ENCODE peak calls at places on chromosomes 11 and 22, in ten cellular contexts. T, Z, O, I, W, M, A, D, V and L are unnamed samples. For H3K27me3, the result is how much of the 10 kb centered on the place peaks cover.

GRCh38 chr11:40328890-40329617 is 1130.4 kb downstream of the LRRC4C start:
- DNase-seq in T (peak), Z (no peak), O (peak), I (peak), W (no peak), M (no peak), A (peak), D (peak), V (peak), L (peak)

GRCh38 chr11:118901494-118902335 is 18.0 kb downstream of the CXCR5 start:
- DNase-seq in T (peak), Z (peak), O (no peak), I (peak), W (no peak), M (peak), A (no peak), D (no peak), V (no peak), L (no peak)

GRCh38 chr11:17547051-17547577 is at the start of gene OTOG:
- DNase-seq in T (no peak), Z (no peak), O (no peak), I (no peak), W (peak), M (no peak), A (peak), D (no peak), V (no peak), L (no peak)

GRCh38 chr22:40037320-40037719 is 42.6 kb downstream of the FAM83F start:
- DNase-seq in T (peak), Z (no peak), O (no peak), I (no peak), W (no peak), M (peak), A (no peak), D (no peak), V (no peak), L (no peak)

GRCh38 chr11:128324051-128324481 is 263.3 kb downstream of the ETS1 start:
- DNase-seq in T (no peak), Z (no peak), O (no peak), I (no peak), W (no peak), M (peak), A (no peak), D (no peak), V (no peak), L (no peak)

GRCh38 chr22:39493759-39494158 is 8.3 kb upstream of the MIEF1 start:
- DNase-seq in T (no peak), Z (no peak), O (peak), I (peak), W (no peak), M (no peak), A (peak), D (peak), V (no peak), L (no peak)

GRCh38 chr11:79182794-79183193 is 258.0 kb downstream of the TENM4 start:
- DNase-seq in T (no peak), Z (no peak), O (peak), I (peak), W (no peak), M (no peak), A (no peak), D (peak), V (no peak), L (no peak)

GRCh38 chr11:120808616-120809050 is 215.3 kb upstream of the TBCEL start:
- DNase-seq in T (no peak), Z (no peak), O (no peak), I (no peak), W (no peak), M (no peak), A (no peak), D (no peak), V (no peak), L (no peak)

GRCh38 chr11:103927535-103927934 is 108.9 kb upstream of the DDI1 start:
- DNase-seq in T (no peak), Z (no peak), O (no peak), I (peak), W (peak), M (no peak), A (peak), D (peak), V (no peak), L (no peak)

GRCh38 chr11:70307176-70307575 is 36.7 kb downstream of the PPFIA1 start:
- DNase-seq in T (no peak), Z (no peak), O (no peak), I (no peak), W (no peak), M (no peak), A (peak), D (no peak), V (no peak), L (no peak)

GRCh38 chr11:118148240-118148639 is 4.4 kb downstream of the SCN4B start:
- DNase-seq in T (no peak), Z (no peak), O (no peak), I (no peak), W (no peak), M (no peak), A (no peak), D (no peak), V (no peak), L (no peak)

DNA sequence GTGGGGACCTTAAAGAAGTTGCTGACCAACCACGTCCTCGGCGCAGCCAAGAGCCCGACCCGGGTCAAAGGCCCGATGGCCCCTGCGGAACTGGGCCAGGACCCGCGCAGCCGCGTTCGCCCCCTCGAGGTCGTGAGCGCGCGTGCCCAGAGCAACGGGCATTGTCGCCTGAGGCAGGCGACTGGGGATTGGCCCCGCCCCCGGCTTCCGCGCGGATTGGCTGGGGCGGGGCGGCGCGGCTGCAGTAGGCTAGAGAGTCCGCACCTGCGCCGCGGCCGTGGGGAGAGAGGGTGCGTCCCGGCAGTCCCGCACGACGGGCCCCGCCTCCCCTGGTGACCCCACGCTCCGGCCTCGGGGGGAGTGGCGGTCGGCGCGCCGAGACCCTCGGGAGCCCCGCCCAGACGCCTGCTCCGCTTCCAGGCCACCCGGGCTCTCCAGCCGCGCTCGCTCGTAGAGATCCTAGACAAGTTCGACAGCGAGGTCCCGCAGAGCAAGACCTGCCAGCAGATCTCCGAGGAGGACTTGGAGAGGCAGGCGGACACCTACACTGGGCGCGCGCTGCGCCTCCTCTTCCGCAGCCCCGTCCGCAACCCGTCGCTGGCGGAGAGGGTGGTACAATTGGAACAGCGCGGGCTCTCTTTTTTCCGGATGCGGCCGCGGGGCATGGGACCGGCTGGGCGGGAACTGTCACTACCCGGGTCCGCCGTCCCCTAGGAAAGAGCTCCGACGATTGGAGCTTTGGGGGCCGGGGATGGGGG is 8.3 kb upstream of the PPIL2 start:
- DNase-seq in T (peak), Z (peak), O (no peak), I (peak), W (peak), M (peak), A (no peak), D (peak), V (peak), L (no peak)
- TF ChIP-seq CTCF in T (peak), Z (no peak), O (no peak), I (no peak), W (no peak), M (peak), A (peak), D (no peak), V (no peak), L (peak)

DNA sequence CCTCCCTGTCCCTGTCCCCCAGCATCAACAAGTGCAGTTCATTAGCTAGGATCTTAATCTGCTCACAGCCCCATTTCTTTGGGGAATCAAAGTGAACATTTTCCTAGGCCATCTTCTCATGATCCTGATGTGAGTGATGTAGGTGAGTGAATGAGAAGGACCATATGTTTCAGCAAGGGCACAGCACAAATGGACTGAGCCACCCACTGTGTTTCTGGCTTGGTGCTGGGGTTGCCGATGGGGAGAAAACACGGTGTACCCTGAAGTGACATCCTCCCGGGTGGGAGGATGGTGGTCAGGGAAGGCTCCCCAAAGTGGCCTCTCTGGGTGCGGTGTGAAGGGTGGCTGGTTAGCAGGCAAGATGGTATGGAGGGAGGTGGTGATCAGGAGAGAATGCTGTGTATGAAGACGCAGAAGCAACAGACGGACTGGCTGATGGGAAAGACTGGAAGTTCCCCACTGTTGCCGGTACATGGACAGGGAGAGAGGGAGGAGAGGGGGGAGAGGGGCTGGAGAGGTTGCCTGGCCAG is 72.2 kb downstream of the JAM3 start:
- DNase-seq in T (no peak), Z (no peak), O (no peak), I (no peak), W (no peak), M (no peak), A (no peak), D (no peak), V (no peak), L (no peak)
- H3K4me3 ChIP-seq in T (no peak), Z (no peak), O (no peak), I (no peak), W (no peak), M (no peak), A (no peak), D (no peak), V (no peak), L (no peak)

GRCh38 chr11:1870721-1871466 is 18.0 kb downstream of the LSP1 start:
- DNase-seq in T (no peak), Z (no peak), O (no peak), I (peak), W (no peak), M (peak), A (no peak), D (no peak), V (no peak), L (no peak)
- H3K27me3 ChIP-seq in T (under half), Z (under half), O (under half), I (under half), W (under half), M (under half), A (under half), D (under half), V (under half), L (under half)

DNA sequence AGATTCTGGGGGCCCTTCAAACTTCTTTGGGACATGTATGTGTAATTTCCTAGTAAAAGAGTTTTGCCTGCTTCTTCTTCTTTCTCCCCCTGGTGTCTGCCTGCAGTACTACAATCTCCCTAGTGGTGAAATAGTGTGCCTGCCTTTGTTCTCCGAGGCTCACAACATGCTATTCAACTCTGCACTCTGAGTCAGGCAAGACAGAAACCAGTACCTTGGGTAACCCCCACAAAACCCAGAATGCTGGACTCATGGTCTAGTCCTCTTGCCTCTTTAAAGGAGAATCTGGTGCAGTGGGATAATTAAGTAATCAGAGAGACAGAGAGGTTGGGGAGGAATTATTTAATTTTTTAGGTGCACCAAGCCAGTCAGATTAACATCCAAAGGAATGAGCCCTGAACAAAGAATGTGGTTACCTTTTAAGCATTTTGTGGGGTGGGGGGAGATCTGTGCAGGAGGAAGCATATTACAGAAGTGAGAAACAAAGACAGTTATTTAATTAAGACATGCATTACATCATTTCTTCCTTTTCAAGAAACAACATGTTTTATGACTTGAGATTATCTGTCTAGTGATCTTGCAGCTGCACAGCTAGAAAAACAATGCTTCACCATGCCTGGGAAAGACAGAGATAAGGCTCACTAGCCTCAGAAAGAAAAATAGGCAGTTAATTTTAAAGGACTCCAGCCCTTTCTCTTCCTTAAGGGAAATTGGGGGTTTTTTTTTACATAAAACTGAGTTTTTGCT is 11.0 kb upstream of the MS4A6A start:
- DNase-seq in T (peak), Z (no peak), O (peak), I (peak), W (peak), M (no peak), A (peak), D (peak), V (peak), L (peak)
- TF ChIP-seq CTCF in T (peak), Z (peak), O (peak), I (peak), W (peak), M (peak), A (peak), D (peak), V (no peak), L (peak)

GRCh38 chr22:20959578-20960461 is 7.2 kb upstream of the AIFM3 start:
- DNase-seq in T (no peak), Z (no peak), O (no peak), I (no peak), W (no peak), M (peak), A (no peak), D (no peak), V (no peak), L (no peak)

GRCh38 chr22:20957118-20957690 is 9.9 kb upstream of the AIFM3 start:
- DNase-seq in T (peak), Z (no peak), O (no peak), I (no peak), W (peak), M (peak), A (no peak), D (no peak), V (peak), L (no peak)

GRCh38 chr22:20955548-20955947 is 11.5 kb upstream of the AIFM3 start:
- DNase-seq in T (no peak), Z (no peak), O (no peak), I (no peak), W (no peak), M (peak), A (no peak), D (no peak), V (no peak), L (no peak)

GRCh38 chr22:20956258-20957117 is 10.6 kb upstream of the AIFM3 start:
- DNase-seq in T (peak), Z (no peak), O (peak), I (peak), W (no peak), M (no peak), A (peak), D (peak), V (no peak), L (no peak)

DNA sequence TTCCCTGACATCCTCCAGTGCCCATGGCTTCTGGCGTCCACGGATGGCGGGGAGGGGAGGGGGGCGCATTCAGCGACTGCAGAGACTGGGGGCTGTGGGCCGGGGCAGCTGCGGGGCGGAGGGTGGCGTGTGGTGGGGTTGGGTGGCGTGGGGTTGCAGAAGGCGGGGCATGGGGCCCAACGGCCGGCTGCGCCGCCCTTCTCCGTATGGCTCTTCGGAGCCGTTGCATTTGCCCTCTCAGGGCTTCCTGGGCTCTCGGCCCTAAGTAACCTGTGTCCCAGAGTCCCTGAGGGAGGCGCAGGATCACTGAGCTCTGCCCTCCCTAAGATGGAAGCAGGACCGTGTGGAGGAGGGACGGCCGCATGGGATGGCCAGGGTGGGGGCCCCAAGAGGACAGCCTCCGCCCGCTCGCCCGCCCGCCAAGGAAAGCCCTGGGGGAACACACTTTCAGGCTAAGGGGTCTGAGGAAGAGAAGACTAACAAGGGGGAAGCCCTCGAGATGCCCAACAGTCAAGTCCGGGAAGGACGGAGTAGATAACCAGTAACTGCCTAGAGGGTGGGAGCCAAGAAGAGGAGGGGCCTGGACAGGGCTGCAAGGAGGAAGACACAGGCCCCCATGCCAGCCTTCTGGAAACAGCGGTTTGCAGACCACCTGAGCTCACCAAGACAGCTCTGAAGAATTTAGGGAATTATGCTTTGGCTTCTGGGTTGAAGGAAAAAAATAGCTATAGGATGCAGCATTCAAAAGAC is 9.2 kb upstream of the AIFM3 start:
- DNase-seq in T (peak), Z (no peak), O (no peak), I (peak), W (peak), M (peak), A (no peak), D (no peak), V (peak), L (no peak)
- H3K4me3 ChIP-seq in T (peak), Z (peak), O (peak), I (peak), W (peak), M (peak), A (peak), D (peak), V (peak), L (peak)